ENCODE peak calls at places on chromosomes 2 and 18, in five cellular contexts. S is CD8-positive, alpha-beta T cell; B is sigmoid colon; E is Ammon's horn; H is T-helper 9 cell. R is an unnamed sample.

GRCh38 chr2:88307817-88308216 is 137.7 kb downstream of the THNSL2 start:
- DNase-seq in S (no peak), B (no peak), E (no peak), H (no peak), R (no peak)

GRCh38 chr18:1542230-1542774 is 637.6 kb downstream of the ADCYAP1 start:
- DNase-seq in S (no peak), B (no peak), E (no peak), H (no peak), R (no peak)

GRCh38 chr2:240463274-240463865 is 27.9 kb downstream of the GPC1 start:
- DNase-seq in S (no peak), B (peak), E (no peak), H (no peak), R (no peak)

GRCh38 chr2:143177081-143177786 is 48.0 kb downstream of the ARHGAP15 start:
- DNase-seq in S (no peak), B (no peak), E (no peak), H (no peak), R (no peak)

GRCh38 chr2:28318462-28319117 is 74.1 kb upstream of the FOSL2 start:
- DNase-seq in S (no peak), B (no peak), E (no peak), H (no peak), R (no peak)

GRCh38 chr2:191569025-191569424 is 108.9 kb upstream of the NABP1 start:
- DNase-seq in S (no peak), B (no peak), E (no peak), H (no peak), R (no peak)

GRCh38 chr2:101983928-101984327 is 7.8 kb upstream of the IL1R2 start:
- DNase-seq in S (no peak), B (no peak), E (peak), H (no peak), R (no peak)

GRCh38 chr2:117957616-117958015 is 56.3 kb downstream of the CCDC93 start:
- DNase-seq in S (no peak), B (no peak), E (no peak), H (no peak), R (no peak)

GRCh38 chr2:237486819-237487448 is at the start of gene MLPH:
- DNase-seq in S (no peak), B (no peak), E (no peak), H (no peak), R (no peak)

GRCh38 chr2:188395903-188396699 is 104.4 kb downstream of the GULP1 start:
- DNase-seq in S (no peak), B (no peak), E (no peak), H (no peak), R (no peak)

GRCh38 chr2:20073462-20073861 is 22.0 kb upstream of the LAPTM4A start:
- DNase-seq in S (no peak), B (no peak), E (no peak), H (no peak), R (no peak)

GRCh38 chr2:190903693-190904450 is 23.3 kb downstream of the GLS start:
- DNase-seq in S (no peak), B (no peak), E (no peak), H (no peak), R (no peak)

GRCh38 chr2:46342566-46343315 is 45.5 kb downstream of the EPAS1 start:
- DNase-seq in S (no peak), B (no peak), E (no peak), H (no peak), R (no peak)

GRCh38 chr2:219249203-219249980 is 3.7 kb upstream of the TUBA4B start:
- DNase-seq in S (peak), B (peak), E (peak), H (peak), R (no peak)

GRCh38 chr2:137118140-137118539 is 352.8 kb downstream of the THSD7B start:
- DNase-seq in S (no peak), B (no peak), E (no peak), H (no peak), R (no peak)

GRCh38 chr2:74093840-74094239 is 53.9 kb downstream of the BOLA3 start:
- DNase-seq in S (no peak), B (no peak), E (peak), H (no peak), R (no peak)

GRCh38 chr2:180359522-180360282 is 352.6 kb upstream of the CWC22 start:
- DNase-seq in S (no peak), B (no peak), E (no peak), H (no peak), R (no peak)

GRCh38 chr2:216589779-216590178 is 43.4 kb upstream of the IGFBP2 start:
- DNase-seq in S (no peak), B (no peak), E (no peak), H (no peak), R (no peak)

GRCh38 chr2:44429034-44429433 is 67.3 kb downstream of the CAMKMT start:
- DNase-seq in S (no peak), B (no peak), E (no peak), H (no peak), R (no peak)

GRCh38 chr2:73366060-73366459 is 19.6 kb upstream of the ALMS1 start:
- DNase-seq in S (no peak), B (no peak), E (no peak), H (no peak), R (no peak)

GRCh38 chr18:22604986-22605421 is 187.3 kb upstream of the CTAGE1 start:
- DNase-seq in S (no peak), B (no peak), E (no peak), H (no peak), R (no peak)

GRCh38 chr2:105802587-105802986 is 57.9 kb downstream of the NCK2 start:
- DNase-seq in S (peak), B (no peak), E (no peak), H (peak), R (peak)

GRCh38 chr2:224887159-224887558 is 155.1 kb downstream of the DOCK10 start:
- DNase-seq in S (no peak), B (no peak), E (no peak), H (no peak), R (no peak)

GRCh38 chr2:221553333-221553732 is 18.8 kb downstream of the EPHA4 start:
- DNase-seq in S (no peak), B (no peak), E (no peak), H (no peak), R (no peak)

GRCh38 chr2:96325884-96326255 is 753 bp downstream of the ITPRIPL1 start:
- DNase-seq in S (peak), B (peak), E (no peak), H (peak), R (no peak)

GRCh38 chr2:23574919-23575654 is 190.1 kb downstream of the KLHL29 start:
- DNase-seq in S (no peak), B (no peak), E (no peak), H (no peak), R (no peak)

GRCh38 chr2:39140322-39140847 is 19.5 kb upstream of the SOS1 start:
- DNase-seq in S (no peak), B (no peak), E (no peak), H (no peak), R (no peak)

GRCh38 chr2:19829672-19830071 is 72.1 kb downstream of the TTC32 start:
- DNase-seq in S (no peak), B (no peak), E (no peak), H (no peak), R (no peak)

GRCh38 chr2:99660616-99661416 is 171.0 kb upstream of the REV1 start:
- DNase-seq in S (no peak), B (no peak), E (peak), H (no peak), R (no peak)

GRCh38 chr2:234245945-234246344 is 195.4 kb downstream of the SPP2 start:
- DNase-seq in S (no peak), B (no peak), E (no peak), H (no peak), R (no peak)

GRCh38 chr18:71001597-71001996 is 712.8 kb downstream of the SOCS6 start:
- DNase-seq in S (no peak), B (no peak), E (no peak), H (no peak), R (no peak)

GRCh38 chr18:35500113-35500512 is 2.4 kb upstream of the INO80C start:
- DNase-seq in S (no peak), B (no peak), E (no peak), H (no peak), R (no peak)

GRCh38 chr2:64750001-64750816 is 96.5 kb upstream of the SERTAD2 start:
- DNase-seq in S (no peak), B (peak), E (peak), H (peak), R (peak)

GRCh38 chr18:56402872-56403516 is 235.4 kb downstream of the TXNL1 start:
- DNase-seq in S (no peak), B (no peak), E (no peak), H (no peak), R (no peak)

GRCh38 chr2:15940661-15941482 is 522 bp downstream of the MYCN start:
- DNase-seq in S (no peak), B (no peak), E (no peak), H (no peak), R (no peak)

GRCh38 chr2:232008907-232009638 is 47.6 kb downstream of the DIS3L2 start:
- DNase-seq in S (no peak), B (no peak), E (no peak), H (no peak), R (no peak)

GRCh38 chr18:33812186-33812585 is 234.2 kb downstream of the ASXL3 start:
- DNase-seq in S (no peak), B (no peak), E (no peak), H (no peak), R (no peak)